ENCODE peak calls at places on chromosomes 16 and 17, in seven cellular contexts. S is stimulated activated CD8-positive, alpha-beta memory T cell treated with anti-CD3 and anti-CD28 coated beads, Interleukin-15, amount 100 ng/mL, for 1 hour; Q is body of pancreas; O is H9; K is hepatic stellate cell; A is upper lobe of right lung; B is HFF-Myc. N is an unnamed sample.
A peak's percentile ranks its signal among the peaks of the same experiment; 100 is the strongest.

GRCh38 chr17:42695500-42695899 is 13.2 kb downstream of the CNTNAP1 start:
- DNase-seq in S (no peak), Q (no peak), O (no peak), K (no peak), A (peak; percentile 62), B (no peak), N (no peak)

GRCh38 chr17:28728364-28729200 is at the start of gene NEK8:
- DNase-seq in S (peak; percentile 98), Q (peak; percentile 97), O (peak; percentile 94), K (peak; percentile 92), A (peak; percentile 98), B (peak; percentile 87), N (peak; percentile 99)

GRCh38 chr17:62093188-62094155 is 28.4 kb upstream of the MED13 start:
- DNase-seq in S (no peak), Q (no peak), O (no peak), K (peak; percentile 36), A (no peak), B (peak; percentile 37), N (no peak)

GRCh38 chr17:29977836-29978235 is 36.4 kb downstream of the EFCAB5 start:
- DNase-seq in S (no peak), Q (no peak), O (no peak), K (peak; percentile 16), A (no peak), B (no peak), N (no peak)

GRCh38 chr16:27237229-27238015 is 31.1 kb downstream of the NSMCE1 start:
- DNase-seq in S (peak; percentile 54), Q (peak; percentile 46), O (no peak), K (no peak), A (peak; percentile 68), B (no peak), N (no peak)

GRCh38 chr17:17054636-17055035 is 12.4 kb downstream of the MPRIP start:
- DNase-seq in S (no peak), Q (no peak), O (peak; percentile 18), K (no peak), A (peak; percentile 16), B (no peak), N (no peak)

GRCh38 chr16:2774161-2774891 is 2.8 kb downstream of the ELOB start:
- DNase-seq in S (no peak), Q (no peak), O (no peak), K (no peak), A (peak; percentile 51), B (no peak), N (no peak)

GRCh38 chr17:57735230-57735629 is 9.9 kb downstream of the CCDC182 start:
- DNase-seq in S (no peak), Q (no peak), O (no peak), K (no peak), A (no peak), B (no peak), N (no peak)

GRCh38 chr17:13212861-13213260 is 195.0 kb upstream of the ELAC2 start:
- DNase-seq in S (no peak), Q (peak; percentile 5), O (no peak), K (no peak), A (no peak), B (no peak), N (no peak)

GRCh38 chr17:10126554-10127493 is 71.6 kb downstream of the GAS7 start:
- DNase-seq in S (no peak), Q (peak; percentile 27), O (no peak), K (no peak), A (no peak), B (no peak), N (no peak)

GRCh38 chr17:79778504-79779087 is 648 bp downstream of the CBX2 start:
- DNase-seq in S (no peak), Q (no peak), O (peak; percentile 67), K (no peak), A (peak; percentile 70), B (no peak), N (no peak)

GRCh38 chr17:62164712-62165377 is 99.8 kb upstream of the MED13 start:
- DNase-seq in S (no peak), Q (no peak), O (no peak), K (no peak), A (no peak), B (no peak), N (no peak)

GRCh38 chr16:11114366-11115164 is 141.4 kb downstream of the SOCS1 start:
- DNase-seq in S (no peak), Q (no peak), O (no peak), K (no peak), A (no peak), B (no peak), N (no peak)

GRCh38 chr16:81429045-81429521 is 15.5 kb upstream of the CMIP start:
- DNase-seq in S (no peak), Q (peak; percentile 83), O (peak; percentile 81), K (peak; percentile 82), A (no peak), B (no peak), N (no peak)

GRCh38 chr16:46947900-46948547 is 25.4 kb downstream of the DNAJA2 start:
- DNase-seq in S (no peak), Q (no peak), O (no peak), K (peak; percentile 38), A (no peak), B (no peak), N (no peak)

GRCh38 chr17:1473170-1473569 is 17.1 kb upstream of the CRK start:
- DNase-seq in S (no peak), Q (no peak), O (peak; percentile 67), K (no peak), A (no peak), B (no peak), N (no peak)

GRCh38 chr17:75048396-75048933 is 1.4 kb downstream of the KCTD2 start:
- DNase-seq in S (no peak), Q (peak; percentile 66), O (no peak), K (no peak), A (no peak), B (no peak), N (no peak)

GRCh38 chr16:12187939-12188673 is 211.6 kb downstream of the SNX29 start:
- DNase-seq in S (no peak), Q (no peak), O (no peak), K (no peak), A (no peak), B (no peak), N (no peak)

GRCh38 chr17:17702370-17702769 is 21.1 kb downstream of the RAI1 start:
- DNase-seq in S (no peak), Q (no peak), O (no peak), K (no peak), A (no peak), B (no peak), N (no peak)

GRCh38 chr16:84199861-84200260 is 8.9 kb downstream of the ADAD2 start:
- DNase-seq in S (no peak), Q (peak; percentile 61), O (no peak), K (no peak), A (peak; percentile 71), B (no peak), N (no peak)

GRCh38 chr17:82231312-82231561 is 2.4 kb downstream of the SLC16A3 start:
- DNase-seq in S (no peak), Q (no peak), O (no peak), K (no peak), A (no peak), B (no peak), N (no peak)

GRCh38 chr17:27237890-27238289 is 56.0 kb upstream of the WSB1 start:
- DNase-seq in S (no peak), Q (no peak), O (no peak), K (no peak), A (no peak), B (no peak), N (no peak)

GRCh38 chr17:66964930-66965800 is 658 bp downstream of the CACNG4 start:
- DNase-seq in S (no peak), Q (peak; percentile 34), O (peak; percentile 90), K (no peak), A (no peak), B (no peak), N (no peak)

GRCh38 chr17:75509528-75510258 is 5.6 kb downstream of the CASKIN2 start:
- DNase-seq in S (no peak), Q (peak; percentile 13), O (no peak), K (no peak), A (peak; percentile 69), B (no peak), N (no peak)

GRCh38 chr17:32877164-32877764 is 340 bp upstream of the MYO1D start:
- DNase-seq in S (peak; percentile 81), Q (peak; percentile 93), O (peak; percentile 95), K (peak; percentile 89), A (peak; percentile 97), B (no peak), N (peak; percentile 84)

GRCh38 chr16:1343428-1344242 is 8.0 kb downstream of the TSR3 start:
- DNase-seq in S (no peak), Q (no peak), O (no peak), K (no peak), A (no peak), B (no peak), N (no peak)

GRCh38 chr16:70582280-70582978 is 58.8 kb downstream of the SF3B3 start:
- DNase-seq in S (no peak), Q (no peak), O (no peak), K (no peak), A (no peak), B (no peak), N (no peak)

N was measured in activated naive CD4-positive, alpha-beta T cell.